ENCODE peak calls at places on chromosomes 11 and 22, in six cellular contexts. B, C, O, H, A and Z are unnamed samples.
A peak's percentile ranks its signal among the peaks of the same experiment; 100 is the strongest.

GRCh38 chr11:28585007-28585406 is 476.8 kb downstream of the METTL15 start:
- DNase-seq in B (peak; percentile 84), C (no peak), O (no peak), H (peak; percentile 49), A (no peak), Z (no peak)

GRCh38 chr22:27750866-27751265 is 50.7 kb downstream of the MN1 start:
- DNase-seq in B (no peak), C (no peak), O (no peak), H (no peak), A (no peak), Z (no peak)

GRCh38 chr22:20080776-20081654 is 974 bp downstream of the DGCR8 start:
- DNase-seq in B (peak; percentile 67), C (peak; percentile 56), O (peak; percentile 82), H (peak; percentile 83), A (peak; percentile 31), Z (peak; percentile 45)

GRCh38 chr11:98842187-98842586 is 178.6 kb upstream of the CNTN5 start:
- DNase-seq in B (no peak), C (no peak), O (no peak), H (no peak), A (no peak), Z (no peak)

GRCh38 chr11:9489366-9489765 is 28.6 kb downstream of the ZNF143 start:
- DNase-seq in B (peak; percentile 72), C (no peak), O (no peak), H (no peak), A (no peak), Z (no peak)

GRCh38 chr11:86486261-86487030 is 111.8 kb downstream of the CCDC81 start:
- DNase-seq in B (no peak), C (no peak), O (peak; percentile 49), H (no peak), A (no peak), Z (no peak)

GRCh38 chr11:83448686-83449085 is 162.5 kb upstream of the CCDC90B start:
- DNase-seq in B (no peak), C (no peak), O (no peak), H (no peak), A (no peak), Z (no peak)

GRCh38 chr22:43142881-43143562 is at the start of gene MCAT:
- DNase-seq in B (peak; percentile 68), C (peak; percentile 75), O (peak; percentile 76), H (peak; percentile 77), A (peak; percentile 44), Z (peak; percentile 65)

GRCh38 chr11:102226702-102227101 is 90.6 kb upstream of the BIRC3 start:
- DNase-seq in B (peak; percentile 88), C (no peak), O (peak; percentile 36), H (peak; percentile 62), A (no peak), Z (no peak)

GRCh38 chr22:41380993-41381328 is 781 bp upstream of the TEF start:
- DNase-seq in B (peak; percentile 94), C (no peak), O (no peak), H (peak; percentile 95), A (no peak), Z (no peak)

GRCh38 chr11:126062679-126063509 is at the start of gene CDON:
- DNase-seq in B (peak; percentile 87), C (peak; percentile 93), O (peak; percentile 96), H (peak; percentile 91), A (peak; percentile 87), Z (peak; percentile 97)

GRCh38 chr11:93611836-93612677 is 49.4 kb upstream of the CEP295 start:
- DNase-seq in B (no peak), C (no peak), O (no peak), H (no peak), A (no peak), Z (no peak)

GRCh38 chr11:65266210-65266609 is 4.4 kb downstream of the POLA2 start:
- DNase-seq in B (no peak), C (no peak), O (no peak), H (no peak), A (no peak), Z (no peak)

GRCh38 chr22:17569971-17570511 is 6.7 kb downstream of the SLC25A18 start:
- DNase-seq in B (peak; percentile 4), C (peak; percentile 40), O (peak; percentile 63), H (no peak), A (no peak), Z (no peak)

GRCh38 chr11:20015529-20016427 is 144.5 kb downstream of the DBX1 start:
- DNase-seq in B (no peak), C (no peak), O (no peak), H (no peak), A (no peak), Z (no peak)

GRCh38 chr22:34490911-34491310 is 570.6 kb upstream of the LARGE1 start:
- DNase-seq in B (no peak), C (no peak), O (no peak), H (no peak), A (no peak), Z (no peak)

GRCh38 chr11:2142762-2143202 is 3.6 kb upstream of the IGF2 start:
- DNase-seq in B (peak; percentile 52), C (no peak), O (no peak), H (peak; percentile 66), A (no peak), Z (no peak)

GRCh38 chr11:30967579-30967978 is 381.4 kb upstream of the MPPED2 start:
- DNase-seq in B (no peak), C (no peak), O (no peak), H (no peak), A (no peak), Z (no peak)

GRCh38 chr11:108405706-108406105 is 61.6 kb downstream of the C11orf65 start:
- DNase-seq in B (peak; percentile 7), C (no peak), O (no peak), H (peak; percentile 39), A (no peak), Z (no peak)

GRCh38 chr22:40534379-40535188 is 101.9 kb downstream of the MRTFA start:
- DNase-seq in B (peak; percentile 71), C (peak; percentile 51), O (peak; percentile 76), H (peak; percentile 82), A (no peak), Z (no peak)

GRCh38 chr11:133930767-133931448 is 25.9 kb downstream of the IGSF9B start:
- DNase-seq in B (no peak), C (peak; percentile 78), O (no peak), H (no peak), A (no peak), Z (no peak)

GRCh38 chr11:133934096-133934495 is 22.7 kb downstream of the IGSF9B start:
- DNase-seq in B (no peak), C (no peak), O (no peak), H (no peak), A (no peak), Z (no peak)

GRCh38 chr11:133930053-133930766 is 26.6 kb downstream of the IGSF9B start:
- DNase-seq in B (no peak), C (no peak), O (no peak), H (no peak), A (no peak), Z (no peak)

GRCh38 chr11:133929401-133930052 is 27.2 kb downstream of the IGSF9B start:
- DNase-seq in B (no peak), C (no peak), O (no peak), H (no peak), A (no peak), Z (no peak)

DNA sequence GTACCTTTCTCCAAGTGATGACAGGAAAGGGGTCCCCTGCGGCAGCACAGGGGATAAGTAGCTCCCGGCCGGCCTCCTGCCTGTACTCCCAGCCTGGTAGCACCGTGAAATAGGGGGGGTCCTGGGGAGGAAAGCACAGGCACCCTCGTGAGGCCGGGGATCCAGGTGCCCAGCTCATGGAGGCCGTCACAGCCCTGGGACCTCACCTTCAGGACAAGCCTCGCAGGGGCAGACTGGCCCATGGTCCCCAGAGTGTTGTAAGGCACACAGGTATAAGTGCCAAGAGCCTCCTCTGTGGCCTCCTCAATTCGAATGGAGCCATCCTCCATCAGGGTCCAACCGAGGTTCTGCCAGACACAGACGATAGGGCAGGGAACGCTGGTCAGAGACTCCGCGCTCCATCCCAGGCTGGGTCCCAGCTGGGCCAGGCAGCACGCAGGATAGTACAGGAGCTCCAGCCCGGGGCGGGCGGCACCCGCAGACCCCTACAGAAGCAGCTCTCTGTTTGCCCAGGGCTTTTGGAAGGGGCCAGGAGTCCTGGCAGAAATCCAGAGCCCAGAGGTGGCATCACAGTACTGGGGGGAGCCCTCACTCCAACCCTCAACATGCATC is 25.2 kb downstream of the IGSF9B start:
- DNase-seq in B (no peak), C (no peak), O (no peak), H (no peak), A (no peak), Z (no peak)
- H2BK15ac ChIP-seq in B (no peak overlapping the region), C (no peak overlapping the region), O (no peak overlapping the region), H (no peak overlapping the region), A (no peak overlapping the region), Z (no peak overlapping the region)

GRCh38 chr11:68750197-68750987 is 928 bp downstream of the TESMIN start:
- DNase-seq in B (no peak), C (peak; percentile 94), O (peak; percentile 91), H (no peak), A (peak; percentile 68), Z (peak; percentile 23)
- H3K9ac ChIP-seq in B (no peak overlapping the region), C (peak overlapping the region; percentile 74), O (peak overlapping the region; percentile 81), H (no peak overlapping the region), A (peak overlapping the region; percentile 13), Z (no peak overlapping the region)

GRCh38 chr11:132771746-132772145 is 760.6 kb downstream of the OPCML start:
- DNase-seq in B (no peak), C (no peak), O (no peak), H (no peak), A (no peak), Z (no peak)
- H2BK15ac ChIP-seq in B (no peak overlapping the region), C (no peak overlapping the region), O (no peak overlapping the region), H (no peak overlapping the region), A (no peak overlapping the region), Z (no peak overlapping the region)

DNA sequence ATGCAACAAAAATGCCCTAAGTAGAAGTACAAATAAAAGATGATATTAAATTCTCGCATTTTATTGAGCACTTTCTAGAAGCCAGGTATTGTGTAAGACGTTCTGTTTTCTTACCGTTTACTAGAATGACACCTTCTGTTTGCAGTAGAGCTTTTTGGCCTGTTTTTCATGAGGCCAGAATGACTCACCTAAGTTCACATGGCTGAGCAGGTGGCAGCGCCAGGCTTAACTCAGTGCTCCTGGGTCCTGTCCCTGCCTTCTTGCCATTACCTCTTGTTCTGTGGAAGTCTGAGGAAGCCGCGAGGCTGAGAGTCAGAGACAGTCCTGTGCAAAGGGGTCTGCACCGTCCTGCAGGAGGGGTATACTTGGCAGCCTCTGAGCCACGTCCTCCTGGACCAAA is 113.8 kb downstream of the ATXN10 start:
- DNase-seq in B (peak; percentile 44), C (no peak), O (no peak), H (no peak), A (no peak), Z (no peak)
- H3K9ac ChIP-seq in B (no peak overlapping the region), C (no peak overlapping the region), O (no peak overlapping the region), H (no peak overlapping the region), A (no peak overlapping the region), Z (no peak overlapping the region)

GRCh38 chr22:46754826-46755225 is 7.6 kb upstream of the TBC1D22A start:
- DNase-seq in B (no peak), C (no peak), O (no peak), H (no peak), A (no peak), Z (no peak)
- H2BK15ac ChIP-seq in B (peak overlapping the region; percentile 96), C (no peak overlapping the region), O (no peak overlapping the region), H (no peak overlapping the region), A (no peak overlapping the region), Z (no peak overlapping the region)